ENCODE peak calls at places on chromosomes 2 and 18, in seven cellular contexts. D, M, B, J, A, I and H are unnamed samples.

GRCh38 chr2:75627902-75628504 is 18.6 kb upstream of the MRPL19 start:
- DNase-seq in D (peak; percentile 77), M (peak; percentile 91), B (peak; percentile 82), J (peak; percentile 67), A (peak; percentile 49), I (peak; percentile 91), H (peak; percentile 88)

GRCh38 chr2:18153741-18154140 is 275.3 kb downstream of the KCNS3 start:
- DNase-seq in D (no peak), M (no peak), B (no peak), J (no peak), A (no peak), I (no peak), H (no peak)

GRCh38 chr2:137910641-137911040 is 53.6 kb upstream of the HNMT start:
- DNase-seq in D (no peak), M (no peak), B (peak; percentile 12), J (no peak), A (no peak), I (no peak), H (no peak)

GRCh38 chr2:111990375-111990774 is 64.7 kb upstream of the TMEM87B start:
- DNase-seq in D (no peak), M (no peak), B (no peak), J (no peak), A (no peak), I (no peak), H (no peak)

GRCh38 chr2:23503097-23503496 is 118.1 kb downstream of the KLHL29 start:
- DNase-seq in D (no peak), M (no peak), B (no peak), J (no peak), A (no peak), I (no peak), H (no peak)

GRCh38 chr2:62586981-62587380 is 81.0 kb upstream of the TMEM17 start:
- DNase-seq in D (no peak), M (no peak), B (no peak), J (no peak), A (no peak), I (no peak), H (no peak)

GRCh38 chr18:715626-716025 is 3.2 kb upstream of the ENOSF1 start:
- DNase-seq in D (no peak), M (no peak), B (no peak), J (no peak), A (no peak), I (no peak), H (no peak)

GRCh38 chr2:211114826-211115450 is 558.5 kb downstream of the CPS1 start:
- DNase-seq in D (no peak), M (no peak), B (no peak), J (no peak), A (no peak), I (no peak), H (no peak)

GRCh38 chr2:2178921-2179320 is 152.2 kb downstream of the MYT1L start:
- DNase-seq in D (no peak), M (peak; percentile 68), B (no peak), J (no peak), A (no peak), I (no peak), H (no peak)

GRCh38 chr2:160813506-160813858 is 319.9 kb upstream of the RBMS1 start:
- DNase-seq in D (no peak), M (no peak), B (no peak), J (no peak), A (no peak), I (no peak), H (no peak)

GRCh38 chr2:104969564-104969963 is 68.3 kb upstream of the MRPS9 start:
- DNase-seq in D (no peak), M (no peak), B (peak; percentile 14), J (no peak), A (no peak), I (no peak), H (no peak)

GRCh38 chr2:48721158-48721557 is 34.4 kb downstream of the LHCGR start:
- DNase-seq in D (no peak), M (no peak), B (no peak), J (no peak), A (no peak), I (no peak), H (no peak)

GRCh38 chr2:20232837-20233207 is 7.9 kb upstream of the SDC1 start:
- DNase-seq in D (no peak), M (no peak), B (no peak), J (no peak), A (no peak), I (no peak), H (no peak)

GRCh38 chr2:220528180-220528579 is 900.8 kb downstream of the SLC4A3 start:
- DNase-seq in D (no peak), M (no peak), B (no peak), J (no peak), A (no peak), I (no peak), H (no peak)

GRCh38 chr18:65924878-65925277 is 174.1 kb downstream of the CDH7 start:
- DNase-seq in D (no peak), M (no peak), B (no peak), J (no peak), A (no peak), I (no peak), H (no peak)

GRCh38 chr2:74391209-74391579 is 11.1 kb upstream of the DCTN1 start:
- DNase-seq in D (no peak), M (no peak), B (no peak), J (no peak), A (no peak), I (no peak), H (no peak)

GRCh38 chr2:159094173-159094737 is 125.8 kb downstream of the TANC1 start:
- DNase-seq in D (no peak), M (no peak), B (no peak), J (peak; percentile 66), A (no peak), I (peak; percentile 73), H (no peak)

GRCh38 chr2:128492966-128493811 is 174.5 kb upstream of the HS6ST1 start:
- DNase-seq in D (no peak), M (no peak), B (no peak), J (no peak), A (no peak), I (peak; percentile 39), H (no peak)

GRCh38 chr2:232960862-232961261 is 52.2 kb downstream of the NGEF start:
- DNase-seq in D (no peak), M (no peak), B (no peak), J (no peak), A (no peak), I (no peak), H (no peak)

GRCh38 chr2:985317-985898 is 34.8 kb downstream of the SNTG2 start:
- DNase-seq in D (no peak), M (no peak), B (no peak), J (no peak), A (no peak), I (no peak), H (no peak)

GRCh38 chr2:236675051-236675450 is 105.4 kb downstream of the ACKR3 start:
- DNase-seq in D (no peak), M (no peak), B (no peak), J (no peak), A (no peak), I (no peak), H (no peak)

DNA sequence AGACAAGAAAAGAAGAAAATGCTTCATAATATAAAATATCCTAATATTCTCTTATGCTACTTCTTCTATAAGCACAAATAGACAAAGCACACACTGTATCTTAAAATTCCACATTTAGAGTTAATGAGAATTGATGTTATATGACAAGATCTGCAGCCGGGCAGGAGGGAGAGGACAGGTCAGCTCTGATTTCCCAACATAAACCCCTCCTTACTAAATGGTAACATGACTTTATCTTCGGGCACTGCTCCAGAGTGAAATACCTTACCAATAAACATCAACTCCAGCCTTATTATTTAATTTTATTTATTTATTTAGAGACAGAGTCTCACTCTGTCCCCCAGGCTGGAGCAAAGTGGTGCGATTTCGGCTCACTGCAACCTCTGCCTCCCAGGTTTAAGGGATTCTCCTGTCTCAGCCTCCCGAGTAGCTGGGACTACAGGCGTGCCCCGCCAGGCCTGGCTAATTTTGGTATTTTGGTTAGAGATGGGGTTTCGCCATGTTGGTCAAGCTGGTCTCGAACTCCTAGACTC is 1.8 kb downstream of the CYB5A start:
- DNase-seq in D (no peak), M (peak; percentile 68), B (no peak), J (no peak), A (no peak), I (no peak), H (no peak)
- H3K27ac ChIP-seq in D (peak overlapping the region; percentile 77), M (peak overlapping the region; percentile 75), B (peak overlapping the region; percentile 87), J (peak overlapping the region; percentile 84), A (no peak overlapping the region), I (no peak overlapping the region), H (peak overlapping the region; percentile 90)

DNA sequence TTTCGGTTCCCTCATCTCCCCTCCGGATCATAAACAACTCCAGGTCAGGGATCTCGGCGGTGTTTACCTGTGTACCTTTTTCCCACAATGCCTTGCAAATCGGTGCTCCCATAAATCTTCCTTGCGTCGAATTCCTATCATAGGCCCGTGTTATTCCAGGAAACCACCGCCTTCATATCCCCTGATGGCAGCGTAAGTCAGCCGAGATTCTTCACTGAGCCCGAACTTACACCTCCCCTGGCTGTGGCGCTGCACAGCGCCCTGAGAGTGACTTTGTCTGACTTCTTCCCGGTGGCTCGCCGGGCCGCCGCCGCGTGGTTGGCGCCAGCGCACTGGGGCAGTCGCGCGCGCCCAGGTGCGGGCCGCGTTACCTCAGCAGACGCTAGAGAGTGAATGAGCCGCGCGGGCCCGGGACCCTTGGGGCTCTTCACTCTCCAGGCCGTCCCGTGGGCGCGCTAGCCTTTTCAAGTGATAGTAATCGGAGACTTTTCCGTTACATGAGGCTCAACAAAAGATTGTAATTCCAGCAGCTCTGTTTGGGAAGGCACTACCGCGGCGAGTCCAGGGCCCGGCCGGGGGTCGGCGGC is 101.6 kb downstream of the SPTBN1 start:
- DNase-seq in D (peak; percentile 83), M (no peak), B (peak; percentile 85), J (peak; percentile 74), A (peak; percentile 29), I (peak; percentile 78), H (peak; percentile 67)
- TF ChIP-seq POLR2A in D (peak; percentile 57), M (no peak), B (peak; percentile 41), J (peak; percentile 19), A (no peak), I (no peak), H (no peak)

DNA sequence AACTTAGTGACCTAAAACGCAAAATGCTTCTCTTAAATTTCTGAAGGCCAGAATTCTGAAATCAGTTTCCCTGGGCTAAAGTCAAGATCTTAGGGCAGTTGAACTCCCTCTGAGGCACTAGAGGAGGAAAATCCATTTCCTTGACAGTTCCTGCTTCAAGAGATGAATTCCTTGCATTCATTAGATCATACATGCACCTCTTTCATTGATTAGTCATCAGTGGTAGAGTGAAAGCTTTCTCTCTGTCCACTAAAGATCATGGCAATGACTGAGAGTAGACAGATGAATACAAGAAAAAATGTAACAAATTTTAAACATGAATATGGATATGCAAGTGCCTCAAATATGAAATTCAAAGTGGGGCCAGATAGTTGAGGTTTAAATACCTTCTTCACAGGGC is 693.4 kb upstream of the TMEFF2 start:
- DNase-seq in D (no peak), M (no peak), B (no peak), J (no peak), A (no peak), I (no peak), H (no peak)
- H3K27ac ChIP-seq in D (no peak overlapping the region), M (no peak overlapping the region), B (no peak overlapping the region), J (no peak overlapping the region), A (no peak overlapping the region), I (no peak overlapping the region), H (no peak overlapping the region)

DNA sequence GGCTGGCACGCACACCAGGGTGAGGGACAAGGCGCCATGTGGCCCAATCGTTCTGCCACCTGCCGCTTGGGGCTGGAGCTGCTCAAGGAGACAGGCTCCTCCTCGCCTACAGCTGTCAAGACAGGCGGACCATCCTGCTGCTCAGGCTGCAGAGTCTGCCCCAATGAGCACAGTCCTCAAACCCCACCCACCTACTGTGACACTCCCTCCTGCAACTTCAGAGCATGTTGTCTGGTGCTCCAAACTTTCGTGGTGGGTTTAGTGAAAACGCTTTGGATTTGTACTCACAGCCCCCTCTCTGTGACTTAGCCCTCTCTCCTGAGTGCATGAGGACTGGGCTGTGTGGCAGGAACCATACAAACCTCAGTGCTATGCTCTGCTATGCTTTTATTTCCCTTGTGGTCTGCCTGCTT is 23.2 kb upstream of the SLC35F6 start:
- DNase-seq in D (no peak), M (no peak), B (peak; percentile 55), J (no peak), A (no peak), I (no peak), H (no peak)
- TF ChIP-seq POLR2A in D (no peak), M (no peak), B (no peak), J (no peak), A (no peak), I (no peak), H (no peak)